ENCODE peak calls at places on chromosomes 13 and 19, in six cellular contexts. G is mucosa of descending colon, H is AG09319, F is BE2C, Q is epithelial cell of esophagus, I is WTC11. N is an unnamed sample.

GRCh38 chr19:41708481-41708880 is at the start of gene CEACAM5:
- DNase-seq in I (peak; percentile 4), Q (no peak), H (no peak), G (peak; percentile 70), F (no peak), N (no peak)

GRCh38 chr13:79647518-79647917 is 166.6 kb downstream of the NDFIP2 start:
- DNase-seq in Q (peak; percentile 100), I (no peak), F (peak; percentile 79), G (no peak), H (no peak), N (no peak)

GRCh38 chr19:35458821-35459391 is 10.8 kb downstream of the FFAR2 start:
- DNase-seq in I (no peak), G (peak; percentile 54), H (no peak), F (no peak), Q (no peak), N (no peak)

GRCh38 chr19:49938662-49939061 is 9.4 kb upstream of the NUP62 start:
- DNase-seq in I (no peak), G (peak; percentile 20), H (no peak), Q (no peak), F (no peak), N (no peak)

GRCh38 chr13:108957369-108958012 is 328.1 kb downstream of the MYO16 start:
- DNase-seq in H (peak; percentile 60), Q (peak; percentile 89), I (no peak), F (no peak), G (no peak), N (peak; percentile 89)

GRCh38 chr13:84591444-84591843 is 709.2 kb upstream of the SLITRK1 start:
- DNase-seq in H (no peak), G (no peak), Q (no peak), F (no peak), I (no peak), N (no peak)

GRCh38 chr13:113581871-113582270 is 2.7 kb upstream of the TFDP1 start:
- DNase-seq in Q (no peak), F (no peak), G (no peak), I (no peak), H (no peak), N (no peak)

GRCh38 chr19:45164577-45165335 is 4.0 kb upstream of the NKPD1 start:
- DNase-seq in G (peak; percentile 88), I (peak; percentile 66), H (no peak), F (peak; percentile 59), Q (peak; percentile 85), N (peak; percentile 57)

GRCh38 chr19:10421981-10422461 is 1.7 kb downstream of the PDE4A start:
- DNase-seq in Q (no peak), H (no peak), I (no peak), F (no peak), G (no peak), N (no peak)

GRCh38 chr13:94822356-94822755 is 110.0 kb upstream of the SOX21 start:
- DNase-seq in G (no peak), F (no peak), I (no peak), H (no peak), Q (no peak), N (no peak)

GRCh38 chr19:54449701-54450069 is 686 bp downstream of the LENG8 start:
- DNase-seq in I (no peak), Q (peak; percentile 32), G (no peak), F (no peak), H (no peak), N (peak; percentile 38)

GRCh38 chr19:40962460-40962961 is 28.6 kb upstream of the CYP2B6 start:
- DNase-seq in G (no peak), H (no peak), I (no peak), F (no peak), Q (no peak), N (peak; percentile 78)

GRCh38 chr19:34428549-34429285 is 536 bp downstream of the UBA2 start:
- DNase-seq in F (peak; percentile 16), I (no peak), Q (peak; percentile 58), H (no peak), G (peak; percentile 52), N (peak; percentile 26)

GRCh38 chr13:33218020-33218419 is 67.5 kb downstream of the STARD13 start:
- DNase-seq in H (no peak), Q (peak; percentile 92), F (no peak), G (no peak), I (no peak), N (no peak)

GRCh38 chr19:7923295-7924191 is 2.4 kb downstream of the CTXN1 start:
- DNase-seq in H (no peak), Q (no peak), G (peak; percentile 58), F (no peak), I (no peak), N (no peak)

GRCh38 chr19:18173572-18174294 is at the start of gene IFI30:
- DNase-seq in Q (peak; percentile 41), G (peak; percentile 93), F (peak; percentile 58), H (no peak), I (peak; percentile 77), N (peak; percentile 40)

GRCh38 chr19:44576843-44577565 is 36.4 kb upstream of the IGSF23 start:
- DNase-seq in Q (peak; percentile 77), H (no peak), I (peak; percentile 64), G (no peak), F (peak; percentile 43), N (peak; percentile 60)

GRCh38 chr13:29511980-29512379 is 83.5 kb downstream of the SLC7A1 start:
- DNase-seq in H (no peak), G (no peak), Q (no peak), F (no peak), I (no peak), N (peak; percentile 92)

GRCh38 chr19:5152767-5153532 is 184.0 kb downstream of the KDM4B start:
- DNase-seq in Q (no peak), F (no peak), H (no peak), I (no peak), G (no peak), N (no peak)

GRCh38 chr19:2549701-2550191 is 73.8 kb downstream of the GADD45B start:
- DNase-seq in H (peak; percentile 62), I (no peak), Q (no peak), G (peak; percentile 83), F (no peak), N (peak; percentile 95)

GRCh38 chr19:2461751-2462634 is 5.2 kb upstream of the LMNB2 start:
- DNase-seq in G (peak; percentile 73), I (peak; percentile 78), F (peak; percentile 69), H (no peak), Q (peak; percentile 68), N (peak; percentile 51)

GRCh38 chr13:110405597-110406450 is 98.7 kb downstream of the COL4A2 start:
- DNase-seq in G (no peak), I (no peak), Q (no peak), H (no peak), F (no peak), N (peak; percentile 8)
- TF ChIP-seq CTCF in G (no peak), I (no peak), Q (no peak), H (no peak), F (no peak), N (no peak)

DNA sequence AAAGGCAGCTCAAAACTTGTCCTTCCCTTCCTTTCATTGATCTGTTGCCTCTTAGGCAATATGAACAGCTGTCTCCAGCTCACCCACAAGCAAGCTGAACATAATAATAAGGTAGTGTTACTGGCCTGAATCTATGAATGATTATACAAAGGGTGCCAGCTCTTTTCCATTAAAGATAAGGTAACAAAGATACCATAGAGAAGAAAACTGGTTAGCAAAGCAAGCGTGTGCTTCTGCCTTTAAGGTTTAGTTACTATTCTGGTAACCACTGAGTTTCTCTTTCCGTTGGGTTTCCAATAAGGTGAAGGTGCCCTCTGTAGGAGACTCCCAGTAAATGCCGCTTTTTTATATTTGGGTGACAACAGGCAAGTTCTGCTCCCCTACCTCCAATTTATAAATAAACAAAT is 12.1 kb upstream of the DACH1 start:
- DNase-seq in I (no peak), Q (peak; percentile 50), H (no peak), F (peak; percentile 20), G (no peak), N (no peak)
- TF ChIP-seq CTCF in I (peak; percentile 9), Q (peak; percentile 69), H (peak; percentile 60), F (peak; percentile 83), G (peak; percentile 36), N (no peak)

DNA sequence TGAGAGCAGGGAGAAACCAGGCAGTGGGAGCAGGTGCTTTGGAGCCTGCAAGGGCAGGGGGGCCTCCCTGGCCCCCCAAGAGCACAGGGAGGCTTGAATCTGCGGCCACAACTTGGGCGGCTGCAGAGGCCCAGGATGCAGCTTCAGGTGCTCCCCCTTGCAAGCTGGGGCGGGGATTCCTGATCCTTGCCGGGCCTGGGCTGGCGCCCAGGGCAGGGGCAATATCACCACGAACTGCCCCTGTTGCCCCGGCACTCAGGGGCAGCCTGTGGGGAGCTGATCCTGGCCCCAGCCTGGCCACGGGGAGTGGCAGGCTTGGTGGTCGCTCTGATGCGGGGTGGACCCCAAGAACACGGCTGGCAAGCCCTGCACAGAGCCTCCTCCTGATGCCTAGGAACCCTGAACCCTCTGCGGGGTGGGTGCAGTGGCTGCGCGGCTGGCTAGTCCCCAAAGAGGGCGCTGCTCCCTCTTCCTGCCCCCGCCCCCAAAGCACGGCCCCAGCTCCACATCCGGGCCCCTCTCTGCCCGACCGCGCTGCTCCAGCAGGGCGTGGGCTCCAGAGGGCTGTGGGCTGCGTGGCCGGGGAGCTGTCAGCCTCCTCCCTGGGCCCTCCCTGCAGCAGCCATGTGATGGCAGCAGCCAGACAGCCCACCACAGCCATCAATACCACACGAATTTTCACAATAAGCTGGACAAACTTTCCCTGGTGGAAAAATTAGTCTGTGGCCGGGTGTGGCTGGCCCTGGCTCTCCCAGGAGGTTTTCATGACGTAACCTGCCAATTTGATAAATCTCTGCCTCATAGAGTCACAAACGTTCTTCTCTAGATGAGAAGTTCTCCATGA is 21.0 kb downstream of the TNFSF9 start:
- DNase-seq in I (peak; percentile 82), H (no peak), F (peak; percentile 46), G (peak; percentile 71), Q (no peak), N (peak; percentile 63)
- TF ChIP-seq CTCF in I (peak; percentile 45), H (no peak), F (no peak), G (no peak), Q (no peak), N (no peak)

GRCh38 chr13:23867027-23867491 is 22.1 kb downstream of the MIPEP start:
- DNase-seq in I (no peak), G (no peak), H (no peak), F (no peak), Q (peak; percentile 63), N (peak; percentile 22)

GRCh38 chr13:23868521-23868920 is 20.7 kb downstream of the MIPEP start:
- DNase-seq in Q (peak; percentile 92), I (no peak), G (no peak), H (no peak), F (no peak), N (peak; percentile 54)

GRCh38 chr13:23876265-23876664 is 12.9 kb downstream of the MIPEP start:
- DNase-seq in F (no peak), Q (peak; percentile 31), H (no peak), I (no peak), G (no peak), N (peak; percentile 24)

GRCh38 chr13:23870356-23871146 is 18.6 kb downstream of the MIPEP start:
- DNase-seq in Q (no peak), H (no peak), I (no peak), F (no peak), G (no peak), N (no peak)

DNA sequence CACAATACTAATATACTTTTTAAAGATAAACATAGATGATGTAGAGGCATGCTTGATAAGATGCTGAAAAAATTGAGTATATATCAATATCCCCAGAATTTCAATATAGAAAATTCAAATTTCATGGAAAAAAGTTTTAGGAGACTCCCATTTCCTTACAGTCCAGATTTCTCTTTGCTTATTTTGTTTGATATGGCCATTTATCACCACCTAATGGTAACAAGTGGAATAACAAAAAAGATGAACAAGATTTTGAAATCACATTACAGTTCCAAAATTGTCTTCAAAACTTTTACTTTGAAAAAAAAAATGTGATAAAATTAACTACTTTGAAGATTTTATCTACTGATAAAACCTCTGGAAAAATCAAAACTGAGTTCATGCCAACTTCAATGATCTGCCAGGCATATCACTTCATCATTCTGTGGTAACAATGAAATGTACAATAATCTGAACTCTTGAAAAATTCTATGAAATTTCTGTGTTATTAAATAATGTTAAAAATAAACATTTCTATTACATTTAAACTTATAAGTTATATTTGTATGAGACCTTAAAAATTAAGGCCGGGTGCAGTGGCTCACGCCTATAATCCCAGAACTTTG is 17.5 kb downstream of the MIPEP start:
- DNase-seq in G (no peak), Q (peak; percentile 49), I (no peak), F (no peak), H (no peak), N (peak; percentile 66)
- TF ChIP-seq CTCF in G (peak; percentile 20), Q (peak; percentile 42), I (peak; percentile 13), F (peak; percentile 49), H (peak; percentile 37), N (peak; percentile 42)

N was measured in fibroblast of the aortic adventitia.